ENCODE peak calls at places on chromosomes 3 and 15, in six cellular contexts. One of them, this sample, is unnamed.

GRCh38 chr3:169071003-169071402 is 592.5 kb downstream of the MECOM start:
- DNase-seq in H1: no peak
- DNase-seq in GM12878: no peak
- DNase-seq in HepG2: no peak
- DNase-seq in K562: no peak
- DNase-seq in HCT116: no peak
- DNase-seq in this sample: no peak

GRCh38 chr15:38072507-38073277 is 138.3 kb downstream of the TMCO5A start:
- DNase-seq in HepG2: peak; percentile 75
- DNase-seq in H1: peak; percentile 83
- DNase-seq in GM12878: no peak
- DNase-seq in K562: no peak
- DNase-seq in HCT116: peak; percentile 76
- DNase-seq in this sample: peak; percentile 78

GRCh38 chr3:154334973-154335420 is 10.7 kb upstream of the DHX36 start:
- DNase-seq in HepG2: peak; percentile 20
- DNase-seq in K562: peak; percentile 20
- DNase-seq in H1: no peak
- DNase-seq in GM12878: no peak
- DNase-seq in HCT116: no peak
- DNase-seq in this sample: no peak

GRCh38 chr3:123883656-123884257 is 375 bp downstream of the MYLK start:
- DNase-seq in H1: no peak
- DNase-seq in GM12878: no peak
- DNase-seq in HepG2: no peak
- DNase-seq in K562: no peak
- DNase-seq in HCT116: no peak
- DNase-seq in this sample: no peak

GRCh38 chr15:76345880-76346665 is 9.5 kb downstream of the ISL2 start:
- DNase-seq in H1: no peak
- DNase-seq in HepG2: peak; percentile 61
- DNase-seq in GM12878: no peak
- DNase-seq in HCT116: no peak
- DNase-seq in K562: no peak
- DNase-seq in this sample: no peak

GRCh38 chr3:124639406-124640237 is 90.6 kb upstream of the UMPS start:
- DNase-seq in HepG2: no peak
- DNase-seq in HCT116: no peak
- DNase-seq in H1: no peak
- DNase-seq in GM12878: peak; percentile 77
- DNase-seq in K562: no peak
- DNase-seq in this sample: no peak

GRCh38 chr15:100043732-100044131 is 298.0 kb downstream of the ADAMTS17 start:
- DNase-seq in GM12878: no peak
- DNase-seq in HepG2: no peak
- DNase-seq in HCT116: no peak
- DNase-seq in K562: no peak
- DNase-seq in H1: no peak
- DNase-seq in this sample: no peak

GRCh38 chr3:31562525-31562924 is 29.8 kb downstream of the STT3B start:
- DNase-seq in K562: no peak
- DNase-seq in HepG2: no peak
- DNase-seq in GM12878: no peak
- DNase-seq in HCT116: no peak
- DNase-seq in H1: peak; percentile 43
- DNase-seq in this sample: peak; percentile 20

GRCh38 chr15:52728899-52729298 is 49.7 kb upstream of the ATOSA start:
- DNase-seq in K562: no peak
- DNase-seq in HCT116: no peak
- DNase-seq in HepG2: no peak
- DNase-seq in H1: no peak
- DNase-seq in GM12878: no peak
- DNase-seq in this sample: no peak

GRCh38 chr3:32278714-32279113 is 40.2 kb downstream of the CMTM8 start:
- DNase-seq in H1: no peak
- DNase-seq in HCT116: no peak
- DNase-seq in K562: no peak
- DNase-seq in GM12878: no peak
- DNase-seq in HepG2: no peak
- DNase-seq in this sample: no peak

GRCh38 chr15:38144921-38145320 is 107.7 kb upstream of the SPRED1 start:
- DNase-seq in K562: no peak
- DNase-seq in H1: no peak
- DNase-seq in HCT116: no peak
- DNase-seq in HepG2: no peak
- DNase-seq in GM12878: no peak
- DNase-seq in this sample: no peak

GRCh38 chr3:45826908-45827307 is 15.0 kb downstream of the LZTFL1 start:
- DNase-seq in H1: no peak
- DNase-seq in HepG2: no peak
- DNase-seq in HCT116: no peak
- DNase-seq in K562: peak; percentile 20
- DNase-seq in GM12878: no peak
- DNase-seq in this sample: no peak

GRCh38 chr3:193560870-193561269 is 6.2 kb upstream of the ATP13A4 start:
- DNase-seq in H1: no peak
- DNase-seq in GM12878: no peak
- DNase-seq in HepG2: no peak
- DNase-seq in HCT116: no peak
- DNase-seq in K562: no peak
- DNase-seq in this sample: no peak

GRCh38 chr3:35864871-35865270 is 225.5 kb downstream of the ARPP21 start:
- DNase-seq in GM12878: no peak
- DNase-seq in HCT116: no peak
- DNase-seq in H1: peak; percentile 2
- DNase-seq in HepG2: no peak
- DNase-seq in K562: no peak
- DNase-seq in this sample: no peak

GRCh38 chr3:14523792-14524191 is 16.4 kb downstream of the GRIP2 start:
- DNase-seq in HCT116: no peak
- DNase-seq in H1: no peak
- DNase-seq in HepG2: no peak
- DNase-seq in K562: no peak
- DNase-seq in GM12878: no peak
- DNase-seq in this sample: no peak

GRCh38 chr3:176953106-176954080 is 243.9 kb downstream of the TBL1XR1 start:
- DNase-seq in H1: no peak
- DNase-seq in HepG2: no peak
- DNase-seq in GM12878: no peak
- DNase-seq in HCT116: no peak
- DNase-seq in K562: no peak
- DNase-seq in this sample: no peak

GRCh38 chr3:130601662-130602061 is 84.7 kb downstream of the COL6A6 start:
- DNase-seq in K562: no peak
- DNase-seq in H1: no peak
- DNase-seq in HCT116: no peak
- DNase-seq in GM12878: no peak
- DNase-seq in HepG2: no peak
- DNase-seq in this sample: no peak

GRCh38 chr15:74396445-74397238 is 29.2 kb upstream of the CYP11A1 start:
- DNase-seq in GM12878: peak; percentile 93
- DNase-seq in HepG2: peak; percentile 84
- DNase-seq in HCT116: peak; percentile 89
- DNase-seq in K562: no peak
- DNase-seq in H1: no peak
- DNase-seq in this sample: no peak

GRCh38 chr3:130948374-130948773 is 54.5 kb downstream of the ATP2C1 start:
- DNase-seq in H1: no peak
- DNase-seq in K562: no peak
- DNase-seq in HCT116: no peak
- DNase-seq in GM12878: no peak
- DNase-seq in HepG2: no peak
- DNase-seq in this sample: no peak

GRCh38 chr3:25854635-25855034 is 64.7 kb downstream of the OXSM start:
- DNase-seq in K562: no peak
- DNase-seq in H1: no peak
- DNase-seq in GM12878: no peak
- DNase-seq in HCT116: no peak
- DNase-seq in HepG2: no peak
- DNase-seq in this sample: no peak

GRCh38 chr15:31262143-31262530 is 64.5 kb upstream of the KLF13 start:
- DNase-seq in GM12878: no peak
- DNase-seq in HepG2: no peak
- DNase-seq in K562: no peak
- DNase-seq in HCT116: no peak
- DNase-seq in H1: no peak
- DNase-seq in this sample: no peak

GRCh38 chr3:17500618-17501017 is 241.8 kb downstream of the TBC1D5 start:
- DNase-seq in H1: no peak
- DNase-seq in GM12878: no peak
- DNase-seq in K562: no peak
- DNase-seq in HepG2: no peak
- DNase-seq in HCT116: peak; percentile 23
- DNase-seq in this sample: no peak

GRCh38 chr3:43212914-43213611 is 73.3 kb upstream of the SNRK start:
- DNase-seq in GM12878: peak; percentile 35
- DNase-seq in H1: no peak
- DNase-seq in HCT116: no peak
- DNase-seq in K562: no peak
- DNase-seq in HepG2: no peak
- DNase-seq in this sample: no peak

GRCh38 chr15:101464999-101465669 is 24.4 kb downstream of the PCSK6 start:
- DNase-seq in HepG2: no peak
- DNase-seq in HCT116: no peak
- DNase-seq in K562: no peak
- DNase-seq in GM12878: no peak
- DNase-seq in H1: no peak
- DNase-seq in this sample: no peak

GRCh38 chr3:122493296-122493695 is 21.4 kb downstream of the KPNA1 start:
- DNase-seq in HepG2: no peak
- DNase-seq in H1: no peak
- DNase-seq in K562: no peak
- DNase-seq in HCT116: no peak
- DNase-seq in GM12878: no peak
- DNase-seq in this sample: no peak

GRCh38 chr3:178684881-178685590 is 148.8 kb downstream of the KCNMB2 start:
- DNase-seq in K562: no peak
- DNase-seq in HCT116: no peak
- DNase-seq in GM12878: no peak
- DNase-seq in H1: no peak
- DNase-seq in HepG2: no peak
- DNase-seq in this sample: no peak

DNA sequence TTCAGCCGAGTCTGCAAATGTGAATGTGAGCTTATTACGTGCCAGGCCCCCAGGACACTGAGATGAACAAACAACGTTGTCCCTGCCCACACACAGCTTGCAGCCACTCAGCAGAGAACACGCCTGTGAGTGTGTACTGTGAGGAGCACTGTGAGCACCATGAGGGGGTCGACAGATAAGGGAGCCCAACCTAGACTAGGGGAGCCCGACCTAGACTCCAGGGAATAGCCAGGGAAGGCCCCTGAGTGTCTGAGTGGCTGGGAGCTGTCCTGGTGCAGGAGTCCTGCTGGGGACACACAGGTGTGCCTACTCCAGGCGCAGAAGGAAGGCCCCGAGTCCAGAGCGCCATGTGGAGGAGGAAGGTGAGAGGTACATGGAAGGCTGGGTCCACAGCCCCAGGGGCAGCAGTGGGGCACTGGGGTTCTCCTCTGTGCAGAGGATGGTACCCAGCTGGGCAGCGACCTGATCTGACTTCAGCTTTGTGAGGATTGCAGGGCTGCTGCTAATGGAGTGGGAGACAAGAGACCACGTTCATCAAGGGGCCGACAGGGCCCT is 36.5 kb downstream of the MGLL start:
- DNase-seq in GM12878: no peak
- DNase-seq in H1: no peak
- DNase-seq in HCT116: no peak
- DNase-seq in HepG2: no peak
- DNase-seq in K562: no peak
- DNase-seq in this sample: no peak
- H3K9ac ChIP-seq in GM12878: no peak overlapping the region
- H3K9ac ChIP-seq in H1: no peak overlapping the region
- H3K9ac ChIP-seq in HCT116: no peak overlapping the region
- H3K9ac ChIP-seq in HepG2: no peak overlapping the region
- H3K9ac ChIP-seq in K562: no peak overlapping the region
- H3K9ac ChIP-seq in this sample: peak overlapping the region; percentile 24

GRCh38 chr3:184185461-184186183 is 377 bp upstream of the ABCF3 start:
- DNase-seq in GM12878: peak; percentile 97
- DNase-seq in HCT116: peak; percentile 97
- DNase-seq in K562: peak; percentile 96
- DNase-seq in H1: peak; percentile 99
- DNase-seq in HepG2: peak; percentile 97
- DNase-seq in this sample: peak; percentile 99
- TF ChIP-seq YY1 in GM12878: no peak
- TF ChIP-seq YY1 in HCT116: no peak
- TF ChIP-seq YY1 in K562: no peak
- TF ChIP-seq YY1 in H1: no peak
- TF ChIP-seq YY1 in HepG2: no peak
- TF ChIP-seq YY1 in this sample: no peak

GRCh38 chr3:100650651-100651611 is 41.5 kb downstream of the ADGRG7 start:
- DNase-seq in HCT116: no peak
- DNase-seq in K562: no peak
- DNase-seq in H1: no peak
- DNase-seq in GM12878: peak; percentile 69
- DNase-seq in HepG2: no peak
- DNase-seq in this sample: no peak
- TF ChIP-seq ZNF274 in HCT116: no peak
- TF ChIP-seq ZNF274 in K562: no peak
- TF ChIP-seq ZNF274 in H1: no peak
- TF ChIP-seq ZNF274 in GM12878: no peak
- TF ChIP-seq ZNF274 in HepG2: no peak
- TF ChIP-seq ZNF274 in this sample: no peak

DNA sequence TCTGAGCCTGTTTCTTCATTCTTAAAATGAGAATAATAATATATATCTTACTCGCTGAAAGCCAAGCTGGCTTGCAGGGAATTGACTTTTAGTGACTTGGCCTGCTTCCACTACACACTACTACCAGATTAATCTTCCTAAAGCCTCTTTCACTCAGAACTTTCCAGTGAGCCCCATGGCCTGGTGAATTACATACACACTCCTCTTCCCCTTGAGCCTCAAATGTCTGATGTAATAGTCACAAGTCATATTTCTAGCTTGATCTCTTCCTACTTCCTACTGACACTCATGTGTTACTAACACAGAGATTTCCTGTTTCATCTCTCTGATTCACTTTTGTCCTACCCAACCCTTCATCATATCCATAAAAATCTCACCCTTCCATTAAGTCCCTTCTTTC is 82.7 kb upstream of the SOX2 start:
- DNase-seq in GM12878: no peak
- DNase-seq in K562: no peak
- DNase-seq in HCT116: no peak
- DNase-seq in H1: no peak
- DNase-seq in HepG2: no peak
- DNase-seq in this sample: no peak
- H3K9ac ChIP-seq in GM12878: no peak overlapping the region
- H3K9ac ChIP-seq in K562: no peak overlapping the region
- H3K9ac ChIP-seq in HCT116: no peak overlapping the region
- H3K9ac ChIP-seq in H1: no peak overlapping the region
- H3K9ac ChIP-seq in HepG2: no peak overlapping the region
- H3K9ac ChIP-seq in this sample: no peak overlapping the region